ENCODE peak calls at places on chromosomes 1 and 21, in six cellular contexts. C is lower lobe of right lung; S is cardiac muscle cell; E is CD4-positive, CD25-positive, alpha-beta regulatory T cell; J is GM23338; U is mesendoderm. Y is an unnamed sample.

GRCh38 chr1:237041795-237042466 is at the start of gene RYR2:
- DNase-seq in S (peak; percentile 29), E (no peak), J (peak; percentile 91), U (peak; percentile 87), C (no peak), Y (peak; percentile 64)

GRCh38 chr1:186812560-186812959 is 16.2 kb upstream of the PLA2G4A start:
- DNase-seq in S (peak; percentile 77), J (no peak), C (no peak), U (no peak), E (no peak), Y (no peak)

GRCh38 chr1:89957063-89957462 is 37.8 kb upstream of the ZNF326 start:
- DNase-seq in E (no peak), S (no peak), U (no peak), C (no peak), J (no peak), Y (no peak)

GRCh38 chr1:232586679-232587078 is 43.3 kb downstream of the SIPA1L2 start:
- DNase-seq in J (no peak), U (no peak), C (no peak), E (no peak), S (no peak), Y (no peak)

GRCh38 chr21:21103692-21104091 is 105.5 kb downstream of the NCAM2 start:
- DNase-seq in J (no peak), S (no peak), C (no peak), U (no peak), E (no peak), Y (no peak)

GRCh38 chr1:187928288-187928687 is 1099.5 kb downstream of the PLA2G4A start:
- DNase-seq in E (no peak), J (peak; percentile 85), S (peak; percentile 52), C (no peak), U (peak; percentile 83), Y (peak; percentile 65)

GRCh38 chr1:77540501-77541161 is 141.8 kb downstream of the ZZZ3 start:
- DNase-seq in E (no peak), S (peak; percentile 77), U (no peak), C (no peak), J (no peak), Y (peak; percentile 35)

GRCh38 chr21:32597205-32597604 is 11.9 kb upstream of the TCP10L start:
- DNase-seq in J (no peak), S (peak; percentile 70), U (no peak), E (no peak), C (no peak), Y (peak; percentile 8)

GRCh38 chr21:29243188-29243587 is 55.5 kb upstream of the BACH1 start:
- DNase-seq in J (no peak), S (no peak), U (no peak), E (no peak), C (no peak), Y (no peak)

GRCh38 chr1:19341201-19342076 is 29.3 kb downstream of the SLC66A1 start:
- DNase-seq in S (peak; percentile 81), C (peak; percentile 74), U (peak; percentile 92), J (peak; percentile 96), E (peak; percentile 51), Y (peak; percentile 79)

GRCh38 chr1:194174528-194174927 is 988.1 kb upstream of the B3GALT2 start:
- DNase-seq in E (no peak), S (no peak), C (no peak), U (no peak), J (peak; percentile 34), Y (peak; percentile 14)

GRCh38 chr1:147641695-147642592 is 28.4 kb downstream of the ACP6 start:
- DNase-seq in C (no peak), U (peak; percentile 65), E (peak; percentile 21), S (peak; percentile 65), J (peak; percentile 88), Y (peak; percentile 80)

GRCh38 chr1:155134322-155134721 is 1.3 kb upstream of the SLC50A1 start:
- DNase-seq in S (no peak), J (no peak), E (no peak), C (no peak), U (no peak), Y (no peak)

GRCh38 chr21:42721341-42721824 is 68.0 kb downstream of the PDE9A start:
- DNase-seq in J (no peak), S (peak; percentile 26), C (no peak), E (no peak), U (no peak), Y (no peak)

GRCh38 chr1:218304281-218305039 is 19.4 kb downstream of the RRP15 start:
- DNase-seq in J (no peak), U (peak; percentile 16), S (peak; percentile 64), E (no peak), C (no peak), Y (peak; percentile 87)

GRCh38 chr1:226609836-226610455 is 61.4 kb downstream of the STUM start:
- DNase-seq in J (no peak), E (no peak), S (peak; percentile 68), C (no peak), U (no peak), Y (no peak)

GRCh38 chr1:31467005-31467674 is 54.1 kb downstream of the SERINC2 start:
- DNase-seq in U (no peak), C (no peak), E (no peak), J (peak; percentile 35), S (no peak), Y (no peak)

GRCh38 chr1:159091547-159092397 is 15.2 kb upstream of the AIM2 start:
- DNase-seq in C (no peak), U (no peak), S (peak; percentile 80), J (no peak), E (no peak), Y (peak; percentile 66)

GRCh38 chr1:81237531-81238528 is 562.9 kb upstream of the ADGRL2 start:
- DNase-seq in U (no peak), S (no peak), C (no peak), J (no peak), E (no peak), Y (peak; percentile 75)
- H3K4me3 ChIP-seq in U (no peak overlapping the region), S (no peak overlapping the region), C (peak overlapping the region; percentile 39), J (peak overlapping the region; percentile 43), E (no peak overlapping the region), Y (peak overlapping the region; percentile 33)

GRCh38 chr21:35593000-35593502 is 467.3 kb downstream of the SETD4 start:
- DNase-seq in U (peak; percentile 22), C (no peak), J (peak; percentile 55), E (no peak), S (peak; percentile 62), Y (no peak)
- H3K27ac ChIP-seq in U (no peak overlapping the region), C (no peak overlapping the region), J (no peak overlapping the region), E (no peak overlapping the region), S (no peak overlapping the region), Y (no peak overlapping the region)

GRCh38 chr1:21596179-21596578 is 73.0 kb downstream of the RAP1GAP start:
- DNase-seq in J (no peak), S (no peak), E (no peak), U (no peak), C (no peak), Y (no peak)

GRCh38 chr1:21593231-21593630 is 75.9 kb downstream of the RAP1GAP start:
- DNase-seq in J (no peak), E (no peak), U (no peak), C (no peak), S (no peak), Y (no peak)

GRCh38 chr1:21596628-21597027 is 72.5 kb downstream of the RAP1GAP start:
- DNase-seq in C (no peak), J (no peak), E (no peak), U (no peak), S (no peak), Y (no peak)

GRCh38 chr1:21594935-21595897 is 73.9 kb downstream of the RAP1GAP start:
- DNase-seq in C (peak; percentile 86), J (peak; percentile 92), E (no peak), S (peak; percentile 62), U (peak; percentile 72), Y (peak; percentile 89)

GRCh38 chr1:21594495-21594894 is 74.7 kb downstream of the RAP1GAP start:
- DNase-seq in S (no peak), C (no peak), E (no peak), J (no peak), U (peak; percentile 36), Y (no peak)
- H3K4me1 ChIP-seq in S (no peaks in the 10 kb centered on the region), C (peaks cover 4% of the 10 kb centered on the region), E (no peaks in the 10 kb centered on the region), J (peaks cover 11% of the 10 kb centered on the region), U (no peaks in the 10 kb centered on the region), Y (peaks cover 22% of the 10 kb centered on the region)

GRCh38 chr1:205306929-205307566 is 14.5 kb downstream of the NUAK2 start:
- DNase-seq in E (no peak), U (no peak), C (no peak), S (no peak), J (no peak), Y (no peak)
- H3K4me3 ChIP-seq in E (no peak overlapping the region), U (no peak overlapping the region), C (no peak overlapping the region), S (no peak overlapping the region), J (no peak overlapping the region), Y (no peak overlapping the region)

DNA sequence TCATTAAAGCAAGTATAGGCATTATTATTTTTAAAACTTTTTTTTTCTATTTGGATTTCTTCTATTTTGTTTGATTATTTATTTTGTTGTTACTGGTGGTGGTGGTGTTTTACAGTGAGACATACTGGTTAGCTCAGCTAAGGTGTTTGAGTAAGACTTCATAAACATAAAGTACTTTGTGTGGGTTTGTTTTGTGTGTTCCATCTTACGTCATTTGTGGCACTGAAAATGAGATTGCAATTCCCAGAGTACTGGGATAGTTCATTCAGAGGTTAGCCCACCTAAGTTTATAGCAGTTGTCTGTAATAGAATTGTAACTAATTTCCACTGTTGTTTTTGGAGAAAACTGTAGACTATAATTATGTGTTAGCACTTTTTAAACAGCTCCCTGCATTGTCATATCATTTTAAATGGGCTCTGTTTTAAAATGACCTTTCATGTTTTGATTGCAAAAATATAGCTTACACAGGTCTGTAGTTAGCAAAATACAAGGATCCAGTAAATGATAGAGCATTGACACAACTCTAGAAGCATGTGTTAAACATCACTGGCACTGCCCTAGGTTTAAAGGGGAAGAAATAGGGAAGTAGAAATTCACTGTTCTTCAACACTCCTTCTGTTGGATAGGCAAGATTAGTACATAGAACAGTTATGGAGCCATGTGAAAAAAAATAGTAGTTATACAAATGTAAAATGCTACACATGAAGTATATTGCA is 171.7 kb downstream of the NFIA start:
- DNase-seq in J (no peak), C (no peak), U (no peak), S (peak; percentile 56), E (no peak), Y (no peak)
- H3K27ac ChIP-seq in J (no peak overlapping the region), C (peak overlapping the region; percentile 74), U (no peak overlapping the region), S (peak overlapping the region; percentile 49), E (no peak overlapping the region), Y (peak overlapping the region; percentile 49)

Y was measured in A673.